ENCODE peak calls at places on chromosomes 6 and 20, in nine cellular contexts. X is MM.1S, V is H9, G is HepG2, D is mesenchymal stem cell, M is neural progenitor cell, A is Karpas-422, B is adipocyte, F is IMR-90. H is an unnamed sample.

GRCh38 chr6:160348209-160348551 is at the start of gene SLC22A3:
- DNase-seq in B (peak; percentile 34), A (no peak), F (no peak), D (no peak), V (peak; percentile 48), M (peak; percentile 69), X (no peak), G (no peak), H (no peak)

GRCh38 chr6:160386869-160387518 is 38.8 kb downstream of the SLC22A3 start:
- DNase-seq in V (no peak), G (no peak), F (no peak), X (no peak), A (no peak), M (no peak), D (no peak), B (no peak), H (peak; percentile 83)

GRCh38 chr20:62020935-62021701 is 44.6 kb downstream of the TAF4 start:
- DNase-seq in M (peak; percentile 28), V (no peak), A (no peak), G (no peak), X (no peak), F (peak; percentile 54), B (no peak), D (no peak), H (no peak)

GRCh38 chr6:70811788-70812187 is 144.1 kb downstream of the SMAP1 start:
- DNase-seq in B (no peak), V (no peak), M (no peak), A (no peak), F (peak; percentile 62), G (no peak), D (no peak), X (no peak), H (peak; percentile 79)

GRCh38 chr20:63758152-63758551 is 18.6 kb downstream of the SLC2A4RG start:
- DNase-seq in A (no peak), D (no peak), F (no peak), M (no peak), X (no peak), B (no peak), V (no peak), G (no peak), H (no peak)

GRCh38 chr6:872570-873125 is 179.7 kb upstream of the EXOC2 start:
- DNase-seq in D (no peak), X (no peak), B (no peak), V (no peak), F (no peak), A (no peak), G (no peak), M (no peak), H (no peak)

GRCh38 chr20:37357481-37358365 is 11.8 kb downstream of the SRC start:
- DNase-seq in G (no peak), A (peak; percentile 70), X (no peak), B (no peak), V (no peak), M (no peak), F (no peak), D (no peak), H (no peak)

GRCh38 chr20:25247100-25247665 is 702 bp upstream of the PYGB start:
- DNase-seq in A (peak; percentile 73), D (peak; percentile 86), M (peak; percentile 77), B (peak; percentile 78), X (peak; percentile 27), G (peak; percentile 82), F (peak; percentile 60), V (peak; percentile 82), H (peak; percentile 59)

GRCh38 chr6:166998256-166999144 is 697 bp upstream of the CEP43 start:
- DNase-seq in M (peak; percentile 49), B (peak; percentile 69), G (no peak), F (no peak), A (peak; percentile 63), D (no peak), V (peak; percentile 46), X (no peak), H (peak; percentile 24)

GRCh38 chr20:41923604-41924003 is 305.4 kb upstream of the CHD6 start:
- DNase-seq in V (no peak), A (no peak), M (no peak), B (no peak), D (no peak), F (no peak), G (no peak), X (no peak), H (no peak)

GRCh38 chr6:169454204-169454871 is 200.7 kb upstream of the THBS2 start:
- DNase-seq in D (peak; percentile 22), F (peak; percentile 94), V (no peak), G (peak; percentile 11), X (no peak), B (peak; percentile 42), A (no peak), M (no peak), H (peak; percentile 16)

GRCh38 chr6:125516644-125517043 is 214.9 kb upstream of the HDDC2 start:
- DNase-seq in A (no peak), B (no peak), M (no peak), V (no peak), D (no peak), F (no peak), G (no peak), X (no peak), H (no peak)

DNA sequence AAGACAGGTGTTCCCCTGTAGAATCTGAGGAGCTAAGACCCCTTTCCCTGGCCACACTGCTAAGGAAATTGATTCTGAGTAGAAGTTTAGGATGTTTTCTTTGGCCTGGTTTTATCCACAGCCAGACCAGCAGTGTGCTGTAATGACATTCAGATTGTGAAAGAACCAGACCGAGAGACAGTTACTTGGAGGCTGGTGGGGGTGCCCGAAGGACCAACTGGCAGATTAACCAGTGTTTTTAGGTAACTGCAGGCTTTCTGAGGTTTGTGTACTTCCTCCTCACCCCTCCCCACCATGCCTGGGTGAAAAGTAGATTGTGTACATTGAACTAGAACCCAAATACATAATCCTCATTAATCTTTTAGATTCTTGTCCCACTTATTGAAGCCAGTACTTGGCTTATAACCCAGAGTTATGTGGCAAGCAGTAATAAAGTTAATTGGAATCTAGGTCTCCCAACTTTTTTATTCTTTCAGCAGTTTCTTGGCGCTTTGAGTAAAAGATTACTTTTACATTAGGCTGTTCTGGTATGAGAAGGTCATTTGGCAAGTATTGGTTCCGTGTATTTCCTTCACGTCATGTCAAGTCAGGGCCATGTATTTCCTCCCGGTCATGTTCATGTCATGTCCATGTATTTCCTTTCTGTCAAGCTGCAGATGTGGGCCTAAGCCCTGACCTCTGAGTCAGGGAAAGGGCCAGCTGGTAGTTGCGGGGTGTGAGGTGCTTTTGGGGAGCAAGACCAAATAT is 93.7 kb downstream of the TCP11 start:
- DNase-seq in F (peak; percentile 71), G (no peak), A (no peak), X (peak; percentile 8), V (no peak), B (peak; percentile 87), M (no peak), D (peak; percentile 78), H (no peak)
- H3K9ac ChIP-seq in F (no peak overlapping the region), G (no peak overlapping the region), A (no peak overlapping the region), X (no peak overlapping the region), V (no peak overlapping the region), B (peak overlapping the region; percentile 74), M (no peak overlapping the region), D (peak overlapping the region; percentile 30), H (no peak overlapping the region)

GRCh38 chr20:47124235-47124717 is 229.6 kb downstream of the EYA2 start:
- DNase-seq in M (no peak), V (no peak), X (no peak), D (no peak), G (no peak), F (no peak), A (no peak), B (no peak), H (no peak)
- H3K9ac ChIP-seq in M (no peak overlapping the region), V (no peak overlapping the region), X (no peak overlapping the region), D (peak overlapping the region; percentile 80), G (no peak overlapping the region), F (peak overlapping the region; percentile 29), A (no peak overlapping the region), B (peak overlapping the region; percentile 76), H (peak overlapping the region; percentile 52)

GRCh38 chr20:22619272-22619671 is 34.9 kb upstream of the FOXA2 start:
- DNase-seq in G (peak; percentile 57), F (no peak), X (no peak), A (no peak), M (no peak), V (no peak), B (no peak), D (no peak), H (no peak)

GRCh38 chr20:22626501-22626900 is 42.1 kb upstream of the FOXA2 start:
- DNase-seq in G (no peak), F (no peak), B (no peak), X (no peak), D (no peak), A (no peak), M (no peak), V (no peak), H (no peak)

GRCh38 chr20:22620342-22620741 is 36.0 kb upstream of the FOXA2 start:
- DNase-seq in G (no peak), B (no peak), V (no peak), M (no peak), D (no peak), A (no peak), F (no peak), X (no peak), H (no peak)

GRCh38 chr20:22619806-22620205 is 35.4 kb upstream of the FOXA2 start:
- DNase-seq in X (no peak), M (no peak), A (no peak), D (no peak), F (no peak), V (no peak), B (no peak), G (no peak), H (no peak)

DNA sequence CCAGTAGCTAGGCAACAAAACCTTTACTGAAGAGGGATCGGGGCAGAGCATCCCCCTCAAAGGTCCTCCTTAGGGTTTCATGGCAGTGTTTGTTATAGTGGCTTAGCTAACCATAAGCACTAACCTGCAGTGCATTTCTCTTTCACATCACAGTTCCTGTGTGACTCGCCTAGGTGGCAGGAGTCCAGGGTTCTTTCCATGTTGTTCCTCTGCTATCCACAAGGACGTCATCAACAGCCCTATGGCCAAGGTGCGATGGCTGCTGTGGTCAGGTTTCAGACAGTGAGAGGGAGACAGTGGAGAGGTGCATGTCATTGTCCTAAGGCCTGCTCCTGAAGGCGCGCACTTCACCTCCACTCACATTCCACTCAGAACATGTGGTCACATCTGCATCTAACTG is 38.8 kb upstream of the FOXA2 start:
- DNase-seq in M (no peak), X (no peak), A (no peak), F (peak; percentile 0), V (no peak), G (peak; percentile 26), B (no peak), D (no peak), H (no peak)
- H3K9ac ChIP-seq in M (no peak overlapping the region), X (no peak overlapping the region), A (no peak overlapping the region), F (no peak overlapping the region), V (no peak overlapping the region), G (no peak overlapping the region), B (no peak overlapping the region), D (no peak overlapping the region), H (no peak overlapping the region)

DNA sequence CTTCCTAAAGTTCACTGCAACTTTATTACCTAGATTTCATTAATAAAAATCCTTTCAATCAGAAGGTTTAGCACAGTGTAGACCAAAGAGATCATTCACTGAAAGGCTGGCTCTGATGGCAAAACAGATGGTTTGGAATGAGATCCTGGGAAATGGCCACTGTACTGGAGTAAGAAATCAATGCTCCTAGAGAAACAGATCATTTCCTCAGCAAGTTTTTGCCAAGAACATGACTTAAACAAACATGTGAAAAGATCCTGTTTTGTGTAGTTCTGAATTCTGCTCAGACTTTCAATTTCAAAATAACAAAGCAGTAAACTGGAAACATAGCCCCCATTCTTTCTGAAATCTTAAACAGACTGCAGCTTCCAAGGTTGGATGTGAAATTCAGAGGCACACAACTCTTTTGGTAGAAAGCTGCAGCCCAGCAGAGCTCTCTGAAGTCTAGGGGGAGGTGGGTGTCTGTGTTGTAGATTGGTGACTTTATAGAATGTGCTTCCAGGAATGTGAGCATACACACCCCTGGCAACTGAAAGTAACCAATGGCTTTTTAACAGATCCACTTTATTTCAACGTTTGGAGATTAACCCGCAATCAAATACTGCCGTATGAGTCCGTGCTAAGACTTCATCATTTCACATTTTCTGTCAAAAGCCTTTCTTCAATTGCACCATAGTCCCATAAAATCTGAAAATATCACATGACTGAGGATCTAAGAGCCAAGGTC is 86.4 kb downstream of the ATXN1 start:
- DNase-seq in G (peak; percentile 35), V (no peak), B (peak; percentile 24), A (no peak), X (no peak), F (peak; percentile 49), D (peak; percentile 39), M (no peak), H (no peak)
- H3K9ac ChIP-seq in G (no peak overlapping the region), V (no peak overlapping the region), B (peak overlapping the region; percentile 58), A (no peak overlapping the region), X (no peak overlapping the region), F (no peak overlapping the region), D (peak overlapping the region; percentile 80), M (no peak overlapping the region), H (no peak overlapping the region)